ENCODE peak calls at places on chromosome 21, in six cellular contexts. V is ovary, M is GM23338, F is brain microvascular endothelial cell, L is fibroblast of mammary gland, Y is OCI-LY7. H is an unnamed sample.

GRCh38 chr21:29219165-29219770 is 79.5 kb upstream of the BACH1 start:
- DNase-seq in F (no peak), Y (no peak), V (no peak), M (no peak), L (peak), H (no peak)

GRCh38 chr21:27423073-27423472 is 456.2 kb upstream of the ADAMTS5 start:
- DNase-seq in Y (no peak), F (peak), M (no peak), L (peak), V (peak), H (peak)

GRCh38 chr21:28627261-28627660 is 365.4 kb downstream of the LTN1 start:
- DNase-seq in Y (no peak), V (no peak), L (peak), M (no peak), F (no peak), H (no peak)

GRCh38 chr21:16532841-16533240 is 803.1 kb downstream of the USP25 start:
- DNase-seq in F (no peak), M (no peak), L (peak), V (no peak), Y (no peak), H (no peak)

GRCh38 chr21:33541756-33542639 is at the start of gene GART:
- DNase-seq in L (peak), Y (peak), F (peak), V (peak), M (peak), H (peak)

GRCh38 chr21:33360281-33360680 is 35.5 kb downstream of the IFNAR1 start:
- DNase-seq in M (no peak), V (peak), Y (no peak), F (peak), L (peak), H (peak)

GRCh38 chr21:34204481-34205439 is 131.4 kb downstream of the MRPS6 start:
- DNase-seq in Y (no peak), M (no peak), V (no peak), L (no peak), F (no peak), H (no peak)

GRCh38 chr21:41923641-41924342 is 30.0 kb downstream of the C2CD2 start:
- DNase-seq in V (peak), M (no peak), Y (no peak), F (peak), L (peak), H (no peak)

GRCh38 chr21:14414932-14415508 is 32.1 kb upstream of the HSPA13 start:
- DNase-seq in M (no peak), V (no peak), F (no peak), Y (no peak), L (no peak), H (no peak)

GRCh38 chr21:14072761-14073535 is 137.8 kb downstream of the LIPI start:
- DNase-seq in M (peak), V (no peak), Y (no peak), L (no peak), F (no peak), H (no peak)

GRCh38 chr21:45169682-45170081 is 95.3 kb downstream of the ADARB1 start:
- DNase-seq in V (no peak), Y (no peak), F (no peak), M (no peak), L (no peak), H (no peak)

GRCh38 chr21:45168522-45168921 is 94.1 kb downstream of the ADARB1 start:
- DNase-seq in Y (no peak), M (no peak), V (no peak), F (no peak), L (peak), H (no peak)

GRCh38 chr21:45169001-45169400 is 94.6 kb downstream of the ADARB1 start:
- DNase-seq in Y (no peak), M (no peak), L (no peak), F (no peak), V (no peak), H (no peak)

GRCh38 chr21:45166931-45167330 is 92.6 kb downstream of the ADARB1 start:
- DNase-seq in F (no peak), L (no peak), Y (no peak), M (no peak), V (no peak), H (no peak)

GRCh38 chr21:45167796-45168222 is 93.4 kb downstream of the ADARB1 start:
- DNase-seq in F (no peak), M (no peak), L (peak), V (no peak), Y (no peak), H (peak)
- TF ChIP-seq CTCF in F (no peak), M (no peak), L (no peak), V (no peak), Y (no peak), H (no peak)

DNA sequence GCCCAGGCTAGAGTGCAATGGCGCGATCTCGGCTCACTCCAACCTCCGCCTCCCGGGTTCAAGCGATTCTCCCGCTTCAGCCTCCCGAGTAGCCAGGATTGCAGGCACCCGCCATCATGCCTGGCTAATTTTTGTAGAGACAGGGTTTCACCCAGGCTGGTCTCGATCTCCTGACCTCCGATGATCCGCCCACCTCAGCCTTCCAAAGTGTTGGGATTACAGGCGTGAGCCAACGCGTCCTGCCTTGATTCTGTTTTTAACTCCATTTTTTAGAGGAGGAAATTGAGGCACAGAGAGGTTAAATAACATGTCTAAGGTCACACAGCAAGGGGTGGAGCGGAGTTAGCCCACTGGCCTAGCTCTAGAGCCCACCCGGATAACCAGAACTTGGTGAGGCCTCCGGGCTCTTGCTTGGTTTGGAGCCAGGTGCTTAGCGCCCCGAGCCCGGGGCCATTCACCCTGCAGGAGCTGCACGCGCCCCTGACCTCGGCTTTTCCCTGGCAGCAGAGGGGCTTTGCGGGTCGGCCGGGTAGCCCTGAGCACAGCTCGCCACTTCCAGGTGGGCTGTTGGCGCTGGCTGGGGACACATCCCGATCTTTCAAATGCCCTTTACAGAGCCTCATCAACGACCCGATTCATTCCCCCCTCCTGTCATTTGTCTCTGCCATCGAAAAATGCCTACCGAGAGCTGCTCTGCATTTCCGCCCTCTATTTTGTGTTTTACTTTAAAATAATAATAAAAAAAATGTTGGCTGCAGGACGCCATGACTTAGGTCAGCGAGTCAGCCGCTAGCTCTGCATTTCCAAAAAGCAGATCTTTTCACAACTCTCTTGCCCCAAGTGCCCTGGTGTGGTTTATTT is 11.2 kb downstream of the SIM2 start:
- DNase-seq in Y (no peak), V (no peak), L (no peak), M (peak), F (no peak), H (no peak)
- H3K4me3 ChIP-seq in Y (no peak), V (no peak), L (no peak), M (peak), F (no peak), H (no peak)

DNA sequence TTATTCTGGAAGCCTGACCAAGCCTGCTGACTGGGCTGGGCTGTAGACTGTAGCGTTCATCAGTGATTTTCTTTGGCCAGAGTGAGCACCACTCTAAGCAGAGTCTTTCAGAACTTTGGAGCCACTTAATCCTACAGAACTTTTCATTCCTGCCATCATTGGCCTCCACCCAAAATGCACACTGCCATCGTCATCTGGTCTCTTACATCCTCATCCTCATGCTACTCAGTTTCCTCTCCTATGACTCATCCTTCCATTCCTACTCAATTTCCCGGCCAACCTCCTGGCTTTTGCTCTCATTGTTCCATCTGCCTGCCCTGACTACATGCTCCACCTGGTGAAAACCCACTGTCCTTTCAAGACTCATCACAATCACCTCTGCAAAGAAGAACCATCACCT is 233.8 kb upstream of the USP25 start:
- DNase-seq in V (no peak), L (peak), Y (no peak), F (peak), M (no peak), H (peak)
- TF ChIP-seq CTCF in V (no peak), L (peak), Y (no peak), F (no peak), M (peak), H (no peak)

GRCh38 chr21:46356494-46357334 is 32.8 kb downstream of the PCNT start:
- DNase-seq in Y (peak), M (no peak), L (no peak), V (no peak), F (no peak), H (no peak)

GRCh38 chr21:46356005-46356338 is 32.0 kb downstream of the PCNT start:
- DNase-seq in F (no peak), V (no peak), Y (no peak), M (no peak), L (no peak), H (no peak)

GRCh38 chr21:46357335-46357604 is 33.3 kb downstream of the PCNT start:
- DNase-seq in L (no peak), M (no peak), V (no peak), F (no peak), Y (no peak), H (no peak)

GRCh38 chr21:46355161-46356004 is 31.4 kb downstream of the PCNT start:
- DNase-seq in M (no peak), L (no peak), F (no peak), Y (no peak), V (no peak), H (no peak)

DNA sequence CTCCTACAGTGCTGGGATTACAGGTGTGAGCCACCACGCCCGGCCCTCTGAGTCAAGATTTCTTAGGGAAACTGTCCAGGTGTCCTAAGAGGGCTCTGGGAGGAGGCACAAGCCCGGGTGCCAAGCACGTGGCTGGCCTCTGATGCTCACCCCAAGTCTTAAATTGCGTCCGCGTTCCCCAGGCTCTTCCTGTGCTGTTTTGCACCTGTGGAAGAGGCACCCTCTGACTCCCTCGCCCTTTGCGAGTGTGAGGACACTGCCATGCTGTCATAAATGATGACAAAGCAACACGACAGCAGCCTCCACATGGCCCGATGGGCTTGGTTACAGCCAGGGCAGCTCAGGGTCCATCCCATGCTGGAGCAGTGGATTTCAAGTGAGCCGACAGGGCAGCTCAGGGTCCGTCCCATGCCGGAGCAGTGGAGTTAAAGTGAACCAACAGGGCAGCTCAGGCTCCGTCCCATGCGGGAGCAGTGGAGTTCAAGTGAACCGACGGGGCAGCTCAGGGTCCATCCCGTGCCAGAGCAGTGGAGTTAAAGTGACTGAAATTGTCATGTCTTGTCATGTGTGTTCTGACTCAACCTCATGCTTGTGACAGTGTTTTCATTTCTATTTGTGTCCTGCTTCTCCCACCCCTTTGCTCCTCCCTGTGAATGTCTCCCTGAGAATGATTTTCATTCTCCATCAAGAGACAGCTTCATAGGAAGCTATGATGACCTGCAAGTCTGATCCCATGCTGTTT is 33.9 kb downstream of the PCNT start:
- DNase-seq in Y (no peak), L (no peak), V (no peak), M (no peak), F (no peak), H (no peak)
- H3K4me3 ChIP-seq in Y (peak), L (no peak), V (no peak), M (no peak), F (no peak), H (no peak)

GRCh38 chr21:31780944-31781343 is 49.0 kb upstream of the SCAF4 start:
- DNase-seq in F (no peak), Y (peak), L (no peak), V (no peak), M (peak), H (peak)
- TF ChIP-seq CTCF in F (no peak), Y (peak), L (no peak), V (no peak), M (peak), H (peak)

GRCh38 chr21:31915566-31915965 is 42.7 kb downstream of the HUNK start:
- DNase-seq in M (no peak), Y (no peak), V (no peak), L (no peak), F (no peak), H (no peak)

GRCh38 chr21:31914472-31914871 is 41.7 kb downstream of the HUNK start:
- DNase-seq in Y (no peak), L (no peak), M (no peak), V (no peak), F (no peak), H (no peak)

GRCh38 chr21:31912501-31912900 is 39.7 kb downstream of the HUNK start:
- DNase-seq in L (no peak), V (no peak), F (no peak), Y (no peak), M (no peak), H (no peak)

GRCh38 chr21:31911138-31911907 is 38.5 kb downstream of the HUNK start:
- DNase-seq in M (no peak), F (no peak), V (no peak), L (peak), Y (no peak), H (peak)

GRCh38 chr21:31913191-31913608 is 40.4 kb downstream of the HUNK start:
- DNase-seq in V (no peak), F (no peak), Y (no peak), M (no peak), L (no peak), H (no peak)
- H3K4me3 ChIP-seq in V (no peak), F (no peak), Y (no peak), M (no peak), L (no peak), H (no peak)

DNA sequence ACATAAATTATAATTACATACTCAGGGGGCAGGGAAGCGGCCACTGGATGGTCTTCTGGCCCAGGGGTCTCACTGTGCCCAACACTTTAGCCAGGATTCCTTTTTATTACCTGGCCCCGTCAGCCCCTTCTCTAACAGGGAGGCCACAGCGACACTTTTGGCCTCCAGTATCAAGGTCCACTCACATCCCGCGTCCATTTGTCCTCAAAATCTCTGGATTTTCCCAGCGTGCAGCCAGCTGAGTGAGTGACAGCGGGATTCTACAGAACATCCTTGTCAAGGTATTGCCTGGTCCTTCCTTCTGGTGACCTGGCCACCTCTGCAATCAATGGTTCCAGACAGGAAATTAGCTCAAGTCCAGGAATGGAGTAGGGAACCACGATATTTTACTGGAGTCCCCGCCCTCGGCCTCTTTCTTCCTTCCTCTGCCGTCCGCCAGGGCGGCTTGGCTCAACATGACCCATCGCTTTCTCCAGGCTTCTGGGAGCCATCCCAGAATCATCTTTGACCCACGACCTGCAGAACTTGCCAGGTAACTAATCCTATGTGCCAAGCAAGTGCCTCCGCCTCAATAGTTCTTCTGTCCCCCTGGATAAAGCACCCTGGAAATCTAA is 2.7 kb upstream of the COL6A2 start:
- DNase-seq in V (peak), Y (no peak), M (no peak), F (no peak), L (no peak), H (no peak)
- TF ChIP-seq CTCF in V (no peak), Y (no peak), M (no peak), F (no peak), L (peak), H (no peak)